ENCODE peak calls at places on chromosomes 5 and 9, in seven cellular contexts. V, H, W, M, X, T and Q are unnamed samples.

GRCh38 chr5:53922508-53923498 is 362.4 kb downstream of the NDUFS4 start:
- DNase-seq in V (no peak), H (no peak), W (peak), M (no peak), X (no peak), T (no peak), Q (no peak)

GRCh38 chr5:124561451-124561850 is 185.0 kb downstream of the ZNF608 start:
- DNase-seq in V (no peak), H (no peak), W (no peak), M (no peak), X (no peak), T (no peak), Q (no peak)

GRCh38 chr9:129910628-129911567 is 75.6 kb downstream of the USP20 start:
- DNase-seq in V (no peak), H (no peak), W (no peak), M (peak), X (no peak), T (no peak), Q (no peak)

GRCh38 chr5:40224421-40224820 is 455.3 kb upstream of the PTGER4 start:
- DNase-seq in V (no peak), H (no peak), W (no peak), M (peak), X (no peak), T (no peak), Q (no peak)

GRCh38 chr9:134294228-134295071 is 31.8 kb upstream of the RXRA start:
- DNase-seq in V (no peak), H (no peak), W (peak), M (no peak), X (peak), T (no peak), Q (no peak)

GRCh38 chr5:52757991-52758390 is 29.7 kb upstream of the ITGA1 start:
- DNase-seq in V (no peak), H (no peak), W (no peak), M (no peak), X (no peak), T (no peak), Q (no peak)

GRCh38 chr5:149141957-149142851 is 911 bp downstream of the ABLIM3 start:
- DNase-seq in V (no peak), H (no peak), W (peak), M (no peak), X (peak), T (no peak), Q (no peak)

GRCh38 chr9:88005146-88005750 is 30.9 kb upstream of the CDK20 start:
- DNase-seq in V (no peak), H (no peak), W (no peak), M (no peak), X (no peak), T (no peak), Q (no peak)

GRCh38 chr9:99870126-99870525 is 36.3 kb upstream of the STX17 start:
- DNase-seq in V (no peak), H (no peak), W (no peak), M (peak), X (no peak), T (no peak), Q (no peak)

GRCh38 chr5:157458835-157459234 is 1.2 kb upstream of the NIPAL4 start:
- DNase-seq in V (no peak), H (no peak), W (no peak), M (no peak), X (no peak), T (no peak), Q (no peak)

GRCh38 chr5:77239126-77239741 is 28.8 kb downstream of the PDE8B start:
- DNase-seq in V (no peak), H (no peak), W (no peak), M (peak), X (no peak), T (no peak), Q (no peak)

GRCh38 chr5:88279584-88279983 is 10.9 kb upstream of the TMEM161B start:
- DNase-seq in V (no peak), H (no peak), W (no peak), M (no peak), X (no peak), T (no peak), Q (no peak)